ENCODE peak calls at places on chromosomes 11 and 22, in four cellular contexts. U is A549, Z is HepG2, P is GM12878. H is an unnamed sample.

GRCh38 chr11:74860743-74861142 is 88.1 kb downstream of the XRRA1 start:
- DNase-seq in U (no peak), Z (no peak), P (no peak), H (no peak)

GRCh38 chr11:12174145-12175143 is 64.1 kb downstream of the MICAL2 start:
- DNase-seq in U (no peak), Z (no peak), P (peak), H (no peak)

GRCh38 chr22:39128508-39128907 is 24.0 kb downstream of the CBX7 start:
- DNase-seq in U (no peak), Z (no peak), P (no peak), H (no peak)

GRCh38 chr11:28835790-28836189 is 727.6 kb downstream of the METTL15 start:
- DNase-seq in U (no peak), Z (no peak), P (no peak), H (no peak)

GRCh38 chr11:105573091-105573490 is 36.8 kb upstream of the GRIA4 start:
- DNase-seq in U (no peak), Z (no peak), P (no peak), H (no peak)

GRCh38 chr11:87038235-87038960 is 664 bp downstream of the TMEM135 start:
- DNase-seq in U (no peak), Z (no peak), P (no peak), H (no peak)

GRCh38 chr11:121794671-121795070 is 321.3 kb downstream of the BLID start:
- DNase-seq in U (no peak), Z (no peak), P (no peak), H (no peak)

GRCh38 chr11:46296520-46297448 is 19.3 kb downstream of the CREB3L1 start:
- DNase-seq in U (no peak), Z (no peak), P (no peak), H (peak)

GRCh38 chr22:41348964-41349484 is 32.7 kb upstream of the TEF start:
- DNase-seq in U (no peak), Z (no peak), P (no peak), H (no peak)

GRCh38 chr11:57812634-57813033 is 51.0 kb downstream of the CTNND1 start:
- DNase-seq in U (no peak), Z (no peak), P (no peak), H (no peak)

GRCh38 chr22:21044931-21045584 is 688 bp upstream of the LRRC74B start:
- DNase-seq in U (no peak), Z (no peak), P (no peak), H (peak)

GRCh38 chr11:113373306-113373705 is 14.3 kb upstream of the ANKK1 start:
- DNase-seq in U (no peak), Z (no peak), P (no peak), H (no peak)

GRCh38 chr11:119109843-119110242 is 2.7 kb downstream of the C2CD2L start:
- DNase-seq in U (no peak), Z (no peak), P (no peak), H (no peak)

GRCh38 chr11:75028321-75029097 is 39.8 kb downstream of the NEU3 start:
- DNase-seq in U (no peak), Z (no peak), P (no peak), H (no peak)

GRCh38 chr22:38109391-38110000 is 988 bp downstream of the BAIAP2L2 start:
- DNase-seq in U (no peak), Z (no peak), P (no peak), H (no peak)

GRCh38 chr22:20117656-20118571 is 888 bp upstream of the TRMT2A start:
- DNase-seq in U (no peak), Z (no peak), P (no peak), H (peak)

GRCh38 chr11:119523801-119524200 is 100.8 kb upstream of the THY1 start:
- DNase-seq in U (no peak), Z (no peak), P (no peak), H (no peak)

GRCh38 chr11:102926517-102926916 is 29.0 kb downstream of the MMP13 start:
- DNase-seq in U (no peak), Z (no peak), P (no peak), H (no peak)

GRCh38 chr22:46866591-46866990 is 104.1 kb downstream of the TBC1D22A start:
- DNase-seq in U (no peak), Z (no peak), P (no peak), H (no peak)

GRCh38 chr11:7511405-7511804 is 2.4 kb upstream of the PPFIBP2 start:
- DNase-seq in U (no peak), Z (peak), P (no peak), H (no peak)

GRCh38 chr11:7514099-7514725 is 413 bp downstream of the PPFIBP2 start:
- DNase-seq in U (peak), Z (no peak), P (no peak), H (no peak)

GRCh38 chr11:7515544-7515943 is 1.7 kb downstream of the PPFIBP2 start:
- DNase-seq in U (no peak), Z (peak), P (no peak), H (no peak)

GRCh38 chr11:7512525-7513209 is 1.1 kb upstream of the PPFIBP2 start:
- DNase-seq in U (no peak), Z (peak), P (no peak), H (no peak)

DNA sequence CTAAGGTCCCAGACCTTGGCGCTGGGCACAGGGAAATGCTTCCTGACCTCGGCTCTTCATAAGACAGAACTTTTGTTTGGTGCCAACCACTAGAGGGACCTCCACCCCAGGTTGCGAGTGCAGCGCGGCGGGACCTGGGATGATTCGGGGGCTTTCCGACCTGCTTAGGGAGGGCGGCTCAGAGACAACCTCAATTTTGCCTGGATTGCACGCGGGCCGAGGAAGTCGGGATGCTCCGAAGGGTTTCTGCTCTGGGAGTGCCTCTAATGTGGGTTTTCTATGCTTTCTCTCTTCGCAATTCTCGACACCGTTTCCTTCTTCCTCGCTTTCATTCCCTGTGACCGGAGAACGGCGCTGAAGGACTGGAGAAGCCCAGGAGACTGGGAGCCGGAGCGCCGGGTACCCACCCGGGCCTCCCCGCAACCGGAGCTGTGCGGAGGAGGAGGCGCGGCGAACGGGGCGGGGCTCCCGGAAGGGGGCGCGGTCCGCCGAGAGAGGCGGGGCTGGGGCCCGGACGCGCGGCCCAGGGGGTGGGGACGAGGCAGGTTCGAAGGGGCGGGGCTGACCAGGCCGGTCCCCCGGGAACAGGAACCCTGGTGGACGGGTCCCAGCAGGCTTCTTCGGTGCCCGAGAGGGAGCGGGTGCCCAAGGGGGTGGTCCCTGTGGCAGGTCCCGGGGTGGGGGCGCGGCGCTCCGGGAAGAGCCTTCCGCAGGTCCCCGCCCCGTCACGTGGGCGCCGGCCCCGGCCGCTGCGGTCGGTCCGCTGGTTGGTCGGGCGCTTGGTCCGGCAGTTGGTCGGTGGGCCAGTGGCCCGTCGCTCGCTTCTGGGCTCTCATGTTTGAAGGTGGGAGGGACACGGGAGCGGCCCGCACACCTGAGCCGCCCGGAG is at the start of gene PPFIBP2:
- DNase-seq in U (peak), Z (peak), P (no peak), H (peak)
- TF ChIP-seq POLR2A in U (no peak), Z (peak), P (peak), H (no peak)

GRCh38 chr11:124751741-124752470 is at the start of gene VSIG2:
- DNase-seq in U (no peak), Z (no peak), P (no peak), H (no peak)
- TF ChIP-seq POLR2AphosphoS2 in U (no peak), Z (no peak), P (no peak), H (no peak)

GRCh38 chr11:65857500-65858353 is at the start of gene CFL1:
- DNase-seq in U (peak), Z (peak), P (peak), H (peak)
- TF ChIP-seq BHLHE40 in U (no peak), Z (no peak), P (peak), H (no peak)

GRCh38 chr11:61532136-61533038 is 23.8 kb downstream of the LRRC10B start:
- DNase-seq in U (peak), Z (peak), P (no peak), H (peak)
- TF ChIP-seq POLR2A in U (no peak), Z (no peak), P (no peak), H (no peak)

DNA sequence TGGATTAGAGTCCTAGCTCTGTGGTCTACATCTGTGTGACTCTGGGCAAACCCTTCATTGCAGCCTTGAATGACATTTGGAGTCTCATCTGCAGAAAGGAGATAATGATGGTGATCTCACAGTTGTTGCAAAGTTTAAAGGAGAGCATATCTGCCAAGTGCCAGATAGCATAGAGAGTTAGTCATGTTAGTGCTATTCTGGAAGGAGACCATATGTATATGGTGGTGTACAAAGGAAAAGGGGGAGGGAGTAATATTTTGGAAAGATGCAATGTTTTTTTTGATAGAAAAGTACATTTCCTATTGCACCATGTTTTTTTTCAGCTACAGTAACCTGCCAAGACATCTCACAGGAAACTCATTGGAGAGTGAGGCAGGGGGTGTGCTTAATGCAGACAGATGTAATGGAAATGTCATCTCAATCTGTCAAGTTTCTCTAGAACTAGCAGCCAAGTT is 92.0 kb upstream of the NARS2 start:
- DNase-seq in U (no peak), Z (no peak), P (no peak), H (peak)
- TF ChIP-seq POLR2AphosphoS2 in U (no peak), Z (no peak), P (no peak), H (no peak)

GRCh38 chr11:23405350-23405937 is 545.2 kb upstream of the CCDC179 start:
- DNase-seq in U (no peak), Z (no peak), P (no peak), H (no peak)

GRCh38 chr11:23398052-23398451 is 537.8 kb upstream of the CCDC179 start:
- DNase-seq in U (no peak), Z (no peak), P (no peak), H (no peak)

GRCh38 chr11:23404225-23405160 is 544.2 kb upstream of the CCDC179 start:
- DNase-seq in U (no peak), Z (no peak), P (no peak), H (no peak)

GRCh38 chr11:23403210-23404185 is 543.2 kb upstream of the CCDC179 start:
- DNase-seq in U (no peak), Z (no peak), P (no peak), H (no peak)

GRCh38 chr11:23399995-23400394 is 539.7 kb upstream of the CCDC179 start:
- DNase-seq in U (no peak), Z (no peak), P (no peak), H (no peak)
- TF ChIP-seq BHLHE40 in U (no peak), Z (no peak), P (no peak), H (no peak)

H was measured in K562.